ENCODE peak calls at places on chromosomes 3 and 15, in five cellular contexts. One of them, this sample, is unnamed.

GRCh38 chr3:120780977-120781376 is 38.4 kb downstream of the GTF2E1 start:
- DNase-seq in H1: no peak
- DNase-seq in K562: no peak
- DNase-seq in HCT116: peak
- DNase-seq in HepG2: no peak
- DNase-seq in this sample: no peak

GRCh38 chr3:133943639-133944131 is 48.0 kb upstream of the RAB6B start:
- DNase-seq in K562: peak
- DNase-seq in H1: no peak
- DNase-seq in HepG2: no peak
- DNase-seq in HCT116: peak
- DNase-seq in this sample: peak

GRCh38 chr15:72491768-72492167 is 17.6 kb downstream of the ARIH1 start:
- DNase-seq in HepG2: no peak
- DNase-seq in K562: no peak
- DNase-seq in H1: no peak
- DNase-seq in HCT116: no peak
- DNase-seq in this sample: no peak

GRCh38 chr3:2823016-2823415 is 287.2 kb downstream of the IL5RA start:
- DNase-seq in H1: no peak
- DNase-seq in HCT116: no peak
- DNase-seq in K562: no peak
- DNase-seq in HepG2: no peak
- DNase-seq in this sample: no peak

GRCh38 chr3:109702252-109702651 is 364.9 kb upstream of the DPPA4 start:
- DNase-seq in HepG2: no peak
- DNase-seq in HCT116: no peak
- DNase-seq in H1: no peak
- DNase-seq in K562: no peak
- DNase-seq in this sample: no peak

GRCh38 chr3:169968224-169968623 is 1.6 kb downstream of the SEC62 start:
- DNase-seq in K562: no peak
- DNase-seq in HepG2: no peak
- DNase-seq in H1: no peak
- DNase-seq in HCT116: no peak
- DNase-seq in this sample: no peak

GRCh38 chr3:43733459-43734384 is 43.0 kb downstream of the ABHD5 start:
- DNase-seq in K562: no peak
- DNase-seq in HepG2: no peak
- DNase-seq in HCT116: no peak
- DNase-seq in H1: no peak
- DNase-seq in this sample: no peak

GRCh38 chr3:24069045-24069444 is 124.0 kb downstream of the NR1D2 start:
- DNase-seq in K562: no peak
- DNase-seq in HepG2: peak
- DNase-seq in H1: no peak
- DNase-seq in HCT116: no peak
- DNase-seq in this sample: no peak

GRCh38 chr15:66108483-66109270 is 144.9 kb downstream of the MEGF11 start:
- DNase-seq in HepG2: no peak
- DNase-seq in K562: no peak
- DNase-seq in H1: no peak
- DNase-seq in HCT116: no peak
- DNase-seq in this sample: no peak

GRCh38 chr3:42979044-42979962 is at the start of gene GASK1A:
- DNase-seq in HepG2: no peak
- DNase-seq in H1: peak
- DNase-seq in K562: no peak
- DNase-seq in HCT116: no peak
- DNase-seq in this sample: peak

GRCh38 chr3:27659279-27660021 is 62.7 kb downstream of the EOMES start:
- DNase-seq in HCT116: peak
- DNase-seq in H1: peak
- DNase-seq in HepG2: peak
- DNase-seq in K562: peak
- DNase-seq in this sample: peak

GRCh38 chr15:64619880-64620839 is 155.2 kb downstream of the RBPMS2 start:
- DNase-seq in HepG2: no peak
- DNase-seq in H1: no peak
- DNase-seq in K562: no peak
- DNase-seq in HCT116: no peak
- DNase-seq in this sample: no peak

GRCh38 chr3:159538507-159538906 is 450.1 kb upstream of the IL12A start:
- DNase-seq in H1: no peak
- DNase-seq in HepG2: no peak
- DNase-seq in K562: no peak
- DNase-seq in HCT116: no peak
- DNase-seq in this sample: no peak

GRCh38 chr3:49016414-49017228 is 1.8 kb downstream of the DALRD3 start:
- DNase-seq in H1: no peak
- DNase-seq in HepG2: no peak
- DNase-seq in K562: no peak
- DNase-seq in HCT116: no peak
- DNase-seq in this sample: no peak

GRCh38 chr15:72271221-72271620 is 1.1 kb downstream of the PARP6 start:
- DNase-seq in HepG2: no peak
- DNase-seq in HCT116: no peak
- DNase-seq in H1: no peak
- DNase-seq in K562: no peak
- DNase-seq in this sample: no peak

GRCh38 chr3:16148783-16149182 is 25.7 kb upstream of the GALNT15 start:
- DNase-seq in HepG2: no peak
- DNase-seq in K562: no peak
- DNase-seq in H1: no peak
- DNase-seq in HCT116: no peak
- DNase-seq in this sample: peak

GRCh38 chr3:53490131-53490474 is 4.3 kb upstream of the CACNA1D start:
- DNase-seq in HCT116: no peak
- DNase-seq in HepG2: no peak
- DNase-seq in K562: no peak
- DNase-seq in H1: no peak
- DNase-seq in this sample: no peak

GRCh38 chr3:27658741-27659140 is 63.4 kb downstream of the EOMES start:
- DNase-seq in HepG2: no peak
- DNase-seq in HCT116: no peak
- DNase-seq in K562: no peak
- DNase-seq in H1: no peak
- DNase-seq in this sample: no peak

GRCh38 chr15:36332301-36332700 is 247.1 kb upstream of the CDIN1 start:
- DNase-seq in K562: no peak
- DNase-seq in HCT116: no peak
- DNase-seq in H1: no peak
- DNase-seq in HepG2: no peak
- DNase-seq in this sample: no peak

GRCh38 chr15:60798821-60799220 is 319.9 kb upstream of the ICE2 start:
- DNase-seq in H1: no peak
- DNase-seq in HCT116: no peak
- DNase-seq in HepG2: peak
- DNase-seq in K562: no peak
- DNase-seq in this sample: no peak

GRCh38 chr3:120098710-120099109 is 4.5 kb upstream of the GSK3B start:
- DNase-seq in HepG2: no peak
- DNase-seq in K562: no peak
- DNase-seq in HCT116: no peak
- DNase-seq in H1: no peak
- DNase-seq in this sample: peak

GRCh38 chr15:33098082-33099058 is 96.1 kb downstream of the FMN1 start:
- DNase-seq in K562: no peak
- DNase-seq in HepG2: no peak
- DNase-seq in H1: no peak
- DNase-seq in HCT116: no peak
- DNase-seq in this sample: no peak

GRCh38 chr15:65021475-65021874 is 8.0 kb downstream of the MTFMT start:
- DNase-seq in HepG2: no peak
- DNase-seq in K562: no peak
- DNase-seq in H1: no peak
- DNase-seq in HCT116: no peak
- DNase-seq in this sample: no peak

GRCh38 chr3:124974691-124975090 is 40.1 kb upstream of the MUC13 start:
- DNase-seq in HepG2: no peak
- DNase-seq in K562: no peak
- DNase-seq in H1: no peak
- DNase-seq in HCT116: no peak
- DNase-seq in this sample: no peak

GRCh38 chr3:160804762-160805161 is 48.7 kb downstream of the PPM1L start:
- DNase-seq in H1: no peak
- DNase-seq in HCT116: no peak
- DNase-seq in K562: no peak
- DNase-seq in HepG2: no peak
- DNase-seq in this sample: no peak

GRCh38 chr15:90880381-90881145 is 3.7 kb upstream of the FES start:
- DNase-seq in K562: no peak
- DNase-seq in H1: no peak
- DNase-seq in HCT116: no peak
- DNase-seq in HepG2: no peak
- DNase-seq in this sample: no peak

GRCh38 chr3:181712505-181713299 is 977 bp downstream of the SOX2 start:
- DNase-seq in H1: peak
- DNase-seq in K562: no peak
- DNase-seq in HCT116: no peak
- DNase-seq in HepG2: no peak
- DNase-seq in this sample: peak

GRCh38 chr3:63912768-63913588 is 795 bp upstream of the SCAANT1 start:
- DNase-seq in K562: peak
- DNase-seq in H1: peak
- DNase-seq in HCT116: peak
- DNase-seq in HepG2: peak
- DNase-seq in this sample: peak

GRCh38 chr3:23475446-23475845 is 272.3 kb downstream of the UBE2E2 start:
- DNase-seq in HCT116: no peak
- DNase-seq in H1: no peak
- DNase-seq in K562: no peak
- DNase-seq in HepG2: no peak
- DNase-seq in this sample: no peak

GRCh38 chr15:88704791-88705768 is 66.3 kb downstream of the ISG20 start:
- DNase-seq in K562: no peak
- DNase-seq in HCT116: no peak
- DNase-seq in HepG2: no peak
- DNase-seq in H1: peak
- DNase-seq in this sample: peak

DNA sequence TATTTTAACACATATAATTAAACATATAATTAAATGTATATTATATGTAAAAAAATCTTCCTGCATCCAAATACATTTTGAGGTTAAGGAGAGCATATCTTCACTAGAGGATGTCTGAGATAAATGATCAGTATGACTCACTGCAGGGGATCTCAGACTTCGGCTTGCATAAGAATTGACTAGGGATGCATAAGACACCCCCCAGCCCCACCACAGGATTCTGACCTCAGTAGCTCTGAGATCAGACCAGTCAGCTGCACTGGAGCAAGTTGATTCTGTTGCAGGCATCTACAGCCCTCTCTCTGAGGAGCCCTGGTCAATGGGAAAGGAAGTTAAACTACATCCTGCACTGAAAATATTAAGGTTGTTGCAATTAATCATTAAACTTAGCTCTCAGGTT is 29.0 kb upstream of the TBC1D21 start:
- DNase-seq in HCT116: no peak
- DNase-seq in K562: no peak
- DNase-seq in H1: no peak
- DNase-seq in HepG2: no peak
- DNase-seq in this sample: no peak
- TF ChIP-seq JUND in HCT116: no peak
- TF ChIP-seq JUND in K562: no peak
- TF ChIP-seq JUND in H1: peak
- TF ChIP-seq JUND in HepG2: no peak
- TF ChIP-seq JUND in this sample: no peak

DNA sequence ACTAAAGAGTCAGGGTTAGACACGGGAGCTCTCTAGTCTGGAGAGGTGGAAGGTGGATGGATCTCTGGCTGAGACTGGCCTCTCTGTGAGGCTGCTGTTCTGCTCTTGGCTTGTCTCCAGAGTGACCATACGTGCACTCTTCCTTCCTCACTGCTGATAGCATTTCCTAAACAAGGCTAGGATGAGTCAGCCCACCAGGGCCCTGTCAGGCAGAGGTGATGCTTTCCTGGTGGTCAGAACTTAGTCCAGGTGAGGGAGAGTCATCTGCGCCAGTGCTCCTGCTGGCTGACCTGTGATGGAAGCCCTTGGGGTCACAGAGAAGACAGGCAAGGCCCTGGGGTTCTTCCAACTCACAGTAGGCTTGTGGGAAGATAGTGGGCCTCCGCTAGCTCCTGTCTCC is 16.3 kb downstream of the ALPK3 start:
- DNase-seq in HCT116: no peak
- DNase-seq in HepG2: no peak
- DNase-seq in K562: no peak
- DNase-seq in H1: no peak
- DNase-seq in this sample: no peak
- TF ChIP-seq JUND in HCT116: no peak
- TF ChIP-seq JUND in HepG2: no peak
- TF ChIP-seq JUND in K562: peak
- TF ChIP-seq JUND in H1: no peak
- TF ChIP-seq JUND in this sample: no peak

DNA sequence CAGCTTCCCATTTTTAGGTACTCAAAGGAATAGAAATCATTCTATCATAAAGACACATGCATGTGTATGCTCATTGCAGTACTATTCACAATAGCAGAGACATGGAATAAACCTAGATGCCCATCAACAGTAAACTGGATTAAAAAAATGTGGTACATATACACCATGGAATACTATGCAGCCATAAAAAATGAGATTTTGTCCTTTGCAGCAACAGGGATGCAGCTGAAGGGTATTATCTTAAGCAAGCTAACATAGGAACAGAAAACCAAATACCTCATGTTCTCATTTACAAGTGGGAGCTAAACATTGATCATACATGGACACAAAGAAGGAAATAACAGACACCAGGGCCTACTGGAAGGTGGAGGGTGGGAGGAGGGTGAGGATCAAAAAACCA is 33.1 kb upstream of the COL6A5 start:
- DNase-seq in K562: no peak
- DNase-seq in HepG2: no peak
- DNase-seq in H1: no peak
- DNase-seq in HCT116: no peak
- DNase-seq in this sample: no peak
- TF ChIP-seq JUND in K562: no peak
- TF ChIP-seq JUND in HepG2: no peak
- TF ChIP-seq JUND in H1: no peak
- TF ChIP-seq JUND in HCT116: no peak
- TF ChIP-seq JUND in this sample: no peak

GRCh38 chr3:123332124-123332641 is 116.7 kb downstream of the ADCY5 start:
- DNase-seq in K562: no peak
- DNase-seq in HepG2: no peak
- DNase-seq in HCT116: no peak
- DNase-seq in H1: no peak
- DNase-seq in this sample: no peak

GRCh38 chr3:123331651-123332050 is 117.2 kb downstream of the ADCY5 start:
- DNase-seq in HepG2: no peak
- DNase-seq in K562: no peak
- DNase-seq in HCT116: no peak
- DNase-seq in H1: no peak
- DNase-seq in this sample: no peak

GRCh38 chr3:123329636-123330340 is 119.1 kb downstream of the ADCY5 start:
- DNase-seq in HCT116: no peak
- DNase-seq in H1: no peak
- DNase-seq in HepG2: no peak
- DNase-seq in K562: no peak
- DNase-seq in this sample: no peak

GRCh38 chr3:123330441-123330991 is 118.4 kb downstream of the ADCY5 start:
- DNase-seq in H1: no peak
- DNase-seq in HCT116: no peak
- DNase-seq in K562: no peak
- DNase-seq in HepG2: no peak
- DNase-seq in this sample: no peak

GRCh38 chr3:123331006-123331405 is 117.9 kb downstream of the ADCY5 start:
- DNase-seq in K562: no peak
- DNase-seq in HepG2: no peak
- DNase-seq in HCT116: no peak
- DNase-seq in H1: no peak
- DNase-seq in this sample: no peak
- TF ChIP-seq JUND in K562: no peak
- TF ChIP-seq JUND in HepG2: no peak
- TF ChIP-seq JUND in HCT116: no peak
- TF ChIP-seq JUND in H1: no peak
- TF ChIP-seq JUND in this sample: no peak